ENCODE peak calls at places on chromosome 20, in four cellular contexts. B is heart right ventricle, U is ascending aorta, K is cardiac muscle cell. R is an unnamed sample.

GRCh38 chr20:58481541-58482021 is 33.6 kb downstream of the APCDD1L start:
- DNase-seq in B (peak), U (no peak), K (peak), R (peak)

GRCh38 chr20:20950620-20951019 is 155.5 kb downstream of the LINC00237 start:
- DNase-seq in B (no peak), U (no peak), K (no peak), R (no peak)

GRCh38 chr20:38049800-38050199 is 16.3 kb downstream of the RPRD1B start:
- DNase-seq in B (no peak), U (no peak), K (no peak), R (no peak)

GRCh38 chr20:326645-327031 is 1.3 kb downstream of the SOX12 start:
- DNase-seq in B (no peak), U (no peak), K (peak), R (no peak)

GRCh38 chr20:4067600-4068261 is 52.4 kb upstream of the RNF24 start:
- DNase-seq in B (no peak), U (peak), K (no peak), R (no peak)

GRCh38 chr20:35541783-35542662 is at the start of gene ERGIC3:
- DNase-seq in B (peak), U (peak), K (peak), R (peak)

GRCh38 chr20:57215426-57215825 is 51.0 kb downstream of the BMP7 start:
- DNase-seq in B (no peak), U (no peak), K (no peak), R (no peak)

GRCh38 chr20:11166716-11167115 is 492.9 kb upstream of the JAG1 start:
- DNase-seq in B (no peak), U (no peak), K (no peak), R (no peak)

GRCh38 chr20:11907621-11908020 is 10.1 kb upstream of the BTBD3 start:
- DNase-seq in B (no peak), U (no peak), K (no peak), R (no peak)

GRCh38 chr20:48794360-48794759 is 33.4 kb downstream of the PREX1 start:
- DNase-seq in B (no peak), U (no peak), K (no peak), R (no peak)

GRCh38 chr20:4300921-4301320 is 285.6 kb upstream of the RNF24 start:
- DNase-seq in B (no peak), U (no peak), K (no peak), R (no peak)

GRCh38 chr20:2378893-2379292 is 1.8 kb upstream of the TGM6 start:
- DNase-seq in B (no peak), U (no peak), K (no peak), R (no peak)

GRCh38 chr20:9977629-9978028 is 57.2 kb upstream of the ANKEF1 start:
- DNase-seq in B (no peak), U (no peak), K (no peak), R (peak)

GRCh38 chr20:2879148-2879547 is 5.9 kb downstream of the PTPRA start:
- DNase-seq in B (no peak), U (no peak), K (no peak), R (no peak)

GRCh38 chr20:20795721-20796120 is 83.3 kb upstream of the RALGAPA2 start:
- DNase-seq in B (no peak), U (no peak), K (no peak), R (no peak)

GRCh38 chr20:8043687-8044278 is 24.2 kb upstream of the TMX4 start:
- DNase-seq in B (no peak), U (no peak), K (peak), R (no peak)

GRCh38 chr20:62875419-62876355 is 14.1 kb upstream of the TCFL5 start:
- DNase-seq in B (peak), U (peak), K (peak), R (peak)

GRCh38 chr20:1003920-1004697 is 2.0 kb upstream of the RSPO4 start:
- DNase-seq in B (no peak), U (peak), K (no peak), R (no peak)

GRCh38 chr20:64148581-64148980 is 15.7 kb upstream of the MYT1 start:
- DNase-seq in B (no peak), U (peak), K (no peak), R (no peak)

GRCh38 chr20:51830538-51830937 is 28.2 kb upstream of the SALL4 start:
- DNase-seq in B (no peak), U (no peak), K (no peak), R (no peak)

GRCh38 chr20:2451422-2451821 is 19.2 kb downstream of the SNRPB start:
- DNase-seq in B (no peak), U (no peak), K (no peak), R (no peak)

GRCh38 chr20:17663040-17663399 is 19.0 kb downstream of the RRBP1 start:
- DNase-seq in B (no peak), U (no peak), K (no peak), R (no peak)

GRCh38 chr20:57618091-57618765 is 2.0 kb downstream of the ZBP1 start:
- DNase-seq in B (no peak), U (peak), K (no peak), R (no peak)

GRCh38 chr20:20677186-20677585 is 35.3 kb downstream of the RALGAPA2 start:
- DNase-seq in B (no peak), U (no peak), K (no peak), R (no peak)

GRCh38 chr20:434221-434620 is 26.1 kb downstream of the RBCK1 start:
- DNase-seq in B (no peak), U (peak), K (no peak), R (no peak)

GRCh38 chr20:45963059-45964011 is 8.7 kb downstream of the ZNF335 start:
- DNase-seq in B (no peak), U (peak), K (peak), R (no peak)
- TF ChIP-seq CTCF in B (peak), U (peak), K (peak), R (peak)

GRCh38 chr20:39676236-39676635 is 714.1 kb downstream of the DHX35 start:
- DNase-seq in B (no peak), U (no peak), K (no peak), R (no peak)

GRCh38 chr20:39674842-39675241 is 712.7 kb downstream of the DHX35 start:
- DNase-seq in B (no peak), U (no peak), K (no peak), R (no peak)

GRCh38 chr20:39670987-39671386 is 708.8 kb downstream of the DHX35 start:
- DNase-seq in B (no peak), U (no peak), K (no peak), R (no peak)

GRCh38 chr20:39676857-39677351 is 714.8 kb downstream of the DHX35 start:
- DNase-seq in B (no peak), U (no peak), K (no peak), R (no peak)
- TF ChIP-seq CTCF in B (no peak), U (no peak), K (peak), R (peak)

GRCh38 chr20:31676534-31677030 is 38.9 kb downstream of the COX4I2 start:
- DNase-seq in B (no peak), U (no peak), K (no peak), R (no peak)
- TF ChIP-seq CTCF in B (no peak), U (no peak), K (no peak), R (no peak)

DNA sequence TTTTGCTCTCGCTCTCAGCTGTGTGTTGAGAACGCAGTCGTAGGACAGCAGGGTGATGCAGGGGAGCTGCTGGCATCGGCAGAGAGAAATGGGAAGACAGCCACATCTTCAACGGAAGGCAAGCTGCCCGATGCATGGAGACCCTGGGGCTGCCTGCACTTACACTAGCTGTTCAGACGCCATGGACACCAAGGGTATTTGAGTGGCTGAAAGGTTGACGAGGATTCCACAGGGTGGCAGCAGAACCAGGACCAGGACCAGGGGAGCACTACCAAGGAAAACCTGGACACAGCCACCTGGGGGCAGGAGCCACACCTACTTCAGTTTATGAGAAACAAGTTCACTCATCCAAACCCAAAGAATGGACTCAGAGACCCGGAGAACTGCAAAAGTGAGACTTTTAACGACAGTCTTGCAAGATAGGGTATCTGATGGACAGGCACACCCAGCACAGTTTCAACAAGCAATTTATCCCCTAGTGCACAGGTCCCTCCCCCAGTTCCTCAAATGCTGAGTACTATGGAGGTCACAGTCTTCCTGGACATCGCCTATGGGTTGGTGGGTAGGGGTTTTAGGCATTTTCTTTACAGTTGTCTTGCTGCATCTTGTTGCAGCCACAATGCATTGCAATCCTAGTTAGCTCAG is 56.3 kb upstream of the ENTPD6 start:
- DNase-seq in B (no peak), U (no peak), K (peak), R (no peak)
- TF ChIP-seq CTCF in B (no peak), U (no peak), K (no peak), R (no peak)

DNA sequence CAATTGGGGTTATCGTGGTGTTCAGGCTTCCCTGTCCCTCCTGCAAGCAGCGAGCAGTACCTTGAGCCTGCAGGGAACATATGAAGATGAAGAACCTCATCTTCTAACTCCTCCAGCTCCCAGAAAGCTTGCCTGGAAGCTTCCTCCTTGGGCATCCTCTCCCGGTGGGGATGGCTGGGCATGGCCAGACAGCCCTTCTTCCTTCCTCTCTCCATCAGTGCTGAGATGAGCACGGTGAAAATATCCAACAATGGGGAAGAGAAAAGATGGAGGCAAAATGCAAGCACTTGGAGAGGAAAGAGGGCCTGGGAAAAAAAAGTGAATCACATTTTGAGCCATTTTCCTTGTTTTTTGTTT is 107.7 kb upstream of the FOXA2 start:
- DNase-seq in B (no peak), U (no peak), K (no peak), R (no peak)
- TF ChIP-seq CTCF in B (no peak), U (no peak), K (no peak), R (no peak)